ENCODE peak calls at places on chromosomes 6 and 20, in seven cellular contexts. M is H9, B is mesendoderm, A is neuronal stem cell, H is trophoblast cell, X is IMR-90, C is H1. V is an unnamed sample.

GRCh38 chr6:90294989-90295853 is 1.4 kb downstream of the BACH2 start:
- DNase-seq in M (no peak), B (peak; percentile 47), A (no peak), H (no peak), X (peak; percentile 43), C (no peak), V (peak; percentile 52)

GRCh38 chr20:43669332-43669731 is 2.4 kb downstream of the MYBL2 start:
- DNase-seq in M (no peak), B (no peak), A (no peak), H (no peak), X (peak; percentile 62), C (no peak), V (peak; percentile 27)

GRCh38 chr6:146876271-146877151 is 277.7 kb downstream of the ADGB start:
- DNase-seq in M (no peak), B (peak; percentile 94), A (no peak), H (no peak), X (peak; percentile 8), C (no peak), V (peak; percentile 24)

GRCh38 chr6:30881392-30881986 is 2.8 kb upstream of the DDR1 start:
- DNase-seq in M (no peak), B (peak; percentile 10), A (no peak), H (no peak), X (no peak), C (no peak), V (no peak)

GRCh38 chr20:21577551-21577950 is 63.7 kb upstream of the NKX2-2 start:
- DNase-seq in M (no peak), B (no peak), A (no peak), H (no peak), X (no peak), C (no peak), V (no peak)

GRCh38 chr6:24026050-24026449 is 100.0 kb upstream of the NRSN1 start:
- DNase-seq in M (no peak), B (no peak), A (no peak), H (no peak), X (no peak), C (no peak), V (no peak)

GRCh38 chr6:136465766-136466303 is 84.4 kb downstream of the MAP7 start:
- DNase-seq in M (no peak), B (no peak), A (no peak), H (no peak), X (peak; percentile 22), C (no peak), V (no peak)

GRCh38 chr6:72617721-72618120 is 4.1 kb upstream of the KCNQ5 start:
- DNase-seq in M (no peak), B (no peak), A (no peak), H (no peak), X (no peak), C (no peak), V (peak; percentile 44)

GRCh38 chr6:132235596-132236280 is 165.5 kb downstream of the MOXD1 start:
- DNase-seq in M (no peak), B (no peak), A (no peak), H (no peak), X (no peak), C (no peak), V (peak; percentile 26)

GRCh38 chr6:80226156-80226555 is 119.7 kb downstream of the BCKDHB start:
- DNase-seq in M (no peak), B (no peak), A (no peak), H (no peak), X (no peak), C (no peak), V (no peak)

GRCh38 chr6:167928111-167928510 is 69.4 kb upstream of the KIF25 start:
- DNase-seq in M (no peak), B (no peak), A (no peak), H (no peak), X (no peak), C (no peak), V (no peak)

GRCh38 chr20:13211956-13212618 is 9.0 kb upstream of the ISM1 start:
- DNase-seq in M (no peak), B (no peak), A (no peak), H (no peak), X (no peak), C (no peak), V (no peak)

GRCh38 chr20:10774357-10774943 is 100.7 kb upstream of the JAG1 start:
- DNase-seq in M (no peak), B (no peak), A (no peak), H (no peak), X (no peak), C (no peak), V (no peak)

GRCh38 chr20:57582029-57582378 is 21.1 kb downstream of the PCK1 start:
- DNase-seq in M (no peak), B (no peak), A (no peak), H (no peak), X (no peak), C (no peak), V (no peak)
- H2AK5ac ChIP-seq in M (no peak overlapping the region), B (no peak overlapping the region), A (no peak overlapping the region), H (no peak overlapping the region), X (no peak overlapping the region), C (no peak overlapping the region), V (no peak overlapping the region)

DNA sequence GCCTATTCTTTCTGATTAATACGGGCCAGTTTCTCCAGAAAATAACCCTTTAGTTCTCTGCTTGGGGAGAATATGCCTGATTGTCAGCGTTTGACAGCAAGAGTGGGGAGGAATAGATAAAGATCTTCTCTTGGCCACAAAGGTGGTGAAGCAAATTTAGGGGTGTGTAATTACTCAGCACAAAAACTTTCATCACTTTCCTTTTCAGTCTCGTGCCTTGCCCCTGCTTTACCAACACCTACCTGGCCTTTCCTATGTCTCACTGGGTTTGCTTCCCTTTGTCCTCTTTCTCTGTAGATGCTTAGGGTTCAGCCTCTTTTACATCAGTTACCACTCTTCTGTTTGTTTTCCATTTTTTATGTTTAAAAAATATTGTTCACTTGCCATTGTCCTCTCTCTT is 99.2 kb downstream of the MCHR2 start:
- DNase-seq in M (no peak), B (peak; percentile 3), A (no peak), H (no peak), X (no peak), C (no peak), V (no peak)
- H2AK5ac ChIP-seq in M (no peak overlapping the region), B (no peak overlapping the region), A (no peak overlapping the region), H (no peak overlapping the region), X (no peak overlapping the region), C (no peak overlapping the region), V (no peak overlapping the region)

DNA sequence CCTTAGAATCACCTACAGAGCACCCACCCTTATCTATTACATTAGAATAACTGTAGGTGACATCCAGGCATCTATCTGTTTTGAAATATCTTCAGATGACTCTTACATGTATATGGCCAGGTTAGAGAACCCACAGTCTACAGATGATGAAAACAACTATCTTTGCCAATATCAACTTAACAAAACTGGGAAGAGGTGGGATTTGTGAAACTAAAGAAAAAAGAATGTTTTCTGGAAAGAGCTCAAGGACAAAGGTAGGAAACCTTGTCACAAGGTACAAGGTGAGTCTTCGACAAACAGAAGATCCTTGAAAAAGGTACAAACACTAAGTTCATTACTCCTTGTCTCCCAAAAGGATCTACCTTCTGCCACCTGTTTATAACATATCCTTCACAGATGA is 47.0 kb upstream of the DST start:
- DNase-seq in M (no peak), B (no peak), A (no peak), H (no peak), X (no peak), C (no peak), V (no peak)
- H2AK5ac ChIP-seq in M (no peak overlapping the region), B (no peak overlapping the region), A (no peak overlapping the region), H (no peak overlapping the region), X (peak overlapping the region; percentile 67), C (no peak overlapping the region), V (no peak overlapping the region)

DNA sequence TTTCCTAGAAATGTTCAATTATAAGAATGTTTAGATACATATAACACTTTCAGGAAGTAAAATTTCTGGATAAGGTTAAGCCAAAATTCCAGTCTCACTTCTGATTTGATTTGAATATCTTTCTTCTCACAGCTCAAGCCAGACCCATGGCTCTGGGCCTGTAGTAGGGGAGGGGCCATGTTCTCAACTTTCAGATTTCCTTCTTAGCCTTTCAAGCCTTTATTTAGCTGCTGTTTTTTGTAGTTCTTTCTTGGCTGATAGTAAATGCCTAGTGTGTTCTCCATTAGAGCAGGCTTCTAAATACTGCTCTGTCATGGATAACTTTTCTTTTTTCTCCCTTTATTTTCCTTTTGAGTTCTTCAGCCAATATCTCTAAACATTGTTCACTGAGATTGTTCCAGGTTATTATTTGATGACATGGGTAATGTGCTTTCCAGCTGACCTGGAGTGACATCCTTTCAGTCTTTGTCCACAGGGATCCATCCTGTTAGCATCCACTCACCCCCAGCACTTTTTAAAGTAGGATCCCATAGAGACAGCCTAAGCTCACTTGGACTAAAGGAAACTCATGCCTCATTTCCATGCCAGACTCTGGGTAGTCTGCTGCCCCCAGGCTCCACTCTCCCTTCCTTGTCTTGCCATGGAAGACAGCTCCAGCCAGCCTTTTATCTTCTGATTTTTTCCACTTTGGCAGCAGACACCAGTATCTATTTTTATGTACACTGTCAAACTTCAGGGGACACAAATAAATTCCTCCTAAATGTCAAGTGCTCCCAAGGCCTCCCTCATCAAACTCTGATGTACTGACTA is 645.5 kb downstream of the RNF144B start:
- DNase-seq in M (no peak), B (no peak), A (no peak), H (no peak), X (no peak), C (no peak), V (no peak)
- H2AK5ac ChIP-seq in M (no peak overlapping the region), B (no peak overlapping the region), A (no peak overlapping the region), H (no peak overlapping the region), X (no peak overlapping the region), C (no peak overlapping the region), V (no peak overlapping the region)

GRCh38 chr20:20297752-20298151 is 70.2 kb upstream of the INSM1 start:
- DNase-seq in M (no peak), B (no peak), A (no peak), H (no peak), X (no peak), C (no peak), V (no peak)

GRCh38 chr20:20297181-20297580 is 70.7 kb upstream of the INSM1 start:
- DNase-seq in M (no peak), B (no peak), A (no peak), H (no peak), X (no peak), C (no peak), V (no peak)

GRCh38 chr20:20303320-20303719 is 64.6 kb upstream of the INSM1 start:
- DNase-seq in M (no peak), B (no peak), A (no peak), H (no peak), X (no peak), C (no peak), V (no peak)

GRCh38 chr20:20303742-20304141 is 64.2 kb upstream of the INSM1 start:
- DNase-seq in M (no peak), B (no peak), A (no peak), H (no peak), X (no peak), C (no peak), V (no peak)

DNA sequence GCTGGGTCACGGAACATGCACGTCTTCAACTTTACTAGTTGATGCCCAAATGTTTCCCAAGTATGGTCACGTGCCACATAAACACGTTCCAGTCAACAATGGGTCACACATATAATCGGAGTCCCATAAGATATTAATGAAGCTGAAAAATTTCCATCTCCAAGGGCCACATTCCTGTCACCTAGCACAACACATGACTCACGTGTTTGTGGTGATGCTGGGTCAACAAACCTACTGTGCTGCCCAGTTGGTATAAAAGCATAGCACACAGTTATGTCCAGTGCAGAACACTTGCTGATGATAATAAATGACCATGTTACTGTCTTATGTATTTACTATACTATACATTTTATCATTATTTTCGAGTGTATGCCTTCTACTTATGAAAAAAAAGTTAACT is 68.0 kb upstream of the INSM1 start:
- DNase-seq in M (no peak), B (no peak), A (no peak), H (no peak), X (no peak), C (no peak), V (no peak)
- H2AK5ac ChIP-seq in M (no peak overlapping the region), B (no peak overlapping the region), A (no peak overlapping the region), H (no peak overlapping the region), X (no peak overlapping the region), C (no peak overlapping the region), V (no peak overlapping the region)

GRCh38 chr6:14831922-14832321 is 413.9 kb upstream of the JARID2 start:
- DNase-seq in M (no peak), B (no peak), A (peak; percentile 45), H (no peak), X (no peak), C (no peak), V (no peak)
- H2AK5ac ChIP-seq in M (no peak overlapping the region), B (no peak overlapping the region), A (no peak overlapping the region), H (no peak overlapping the region), X (no peak overlapping the region), C (no peak overlapping the region), V (no peak overlapping the region)

V was measured in mesenchymal stem cell.